ENCODE peak calls at places on chromosome 21, in eight cellular contexts. One of them, this sample, is unnamed. For H3K27me3 and H3K4me1, the result is how much of the 10 kb centered on the place peaks cover.

GRCh38 chr21:36749935-36750578 is 51.1 kb downstream of the SIM2 start:
- DNase-seq in stomach: no peak
- DNase-seq in K562: no peak
- DNase-seq in HCT116: no peak
- DNase-seq in GM23338: peak
- DNase-seq in SK-N-SH: no peak
- DNase-seq in breast epithelium: no peak
- DNase-seq in sigmoid colon: no peak
- DNase-seq in this sample: no peak

GRCh38 chr21:29499734-29500343 is 201.1 kb downstream of the BACH1 start:
- DNase-seq in breast epithelium: no peak
- DNase-seq in SK-N-SH: peak
- DNase-seq in sigmoid colon: no peak
- DNase-seq in K562: peak
- DNase-seq in GM23338: peak
- DNase-seq in HCT116: peak
- DNase-seq in stomach: no peak
- DNase-seq in this sample: no peak

GRCh38 chr21:29299046-29299905 is 554 bp downstream of the BACH1 start:
- DNase-seq in breast epithelium: peak
- DNase-seq in SK-N-SH: no peak
- DNase-seq in sigmoid colon: peak
- DNase-seq in HCT116: no peak
- DNase-seq in K562: peak
- DNase-seq in GM23338: peak
- DNase-seq in stomach: peak
- DNase-seq in this sample: peak

GRCh38 chr21:39445339-39446269 is at the start of gene LCA5L:
- DNase-seq in sigmoid colon: peak
- DNase-seq in GM23338: peak
- DNase-seq in HCT116: peak
- DNase-seq in breast epithelium: peak
- DNase-seq in stomach: peak
- DNase-seq in K562: peak
- DNase-seq in SK-N-SH: peak
- DNase-seq in this sample: peak

GRCh38 chr21:19218163-19218562 is 814.6 kb upstream of the TMPRSS15 start:
- DNase-seq in stomach: no peak
- DNase-seq in breast epithelium: no peak
- DNase-seq in HCT116: no peak
- DNase-seq in SK-N-SH: no peak
- DNase-seq in sigmoid colon: no peak
- DNase-seq in GM23338: no peak
- DNase-seq in K562: no peak
- DNase-seq in this sample: no peak

GRCh38 chr21:37670883-37671282 is 245.4 kb downstream of the KCNJ6 start:
- DNase-seq in stomach: no peak
- DNase-seq in K562: no peak
- DNase-seq in SK-N-SH: no peak
- DNase-seq in sigmoid colon: no peak
- DNase-seq in GM23338: no peak
- DNase-seq in HCT116: no peak
- DNase-seq in breast epithelium: no peak
- DNase-seq in this sample: no peak

GRCh38 chr21:31133243-31133830 is 95.1 kb upstream of the KRTAP19-8 start:
- DNase-seq in HCT116: no peak
- DNase-seq in breast epithelium: no peak
- DNase-seq in SK-N-SH: no peak
- DNase-seq in sigmoid colon: no peak
- DNase-seq in GM23338: no peak
- DNase-seq in stomach: no peak
- DNase-seq in K562: no peak
- DNase-seq in this sample: no peak

GRCh38 chr21:29834617-29835016 is 105.2 kb downstream of the GRIK1 start:
- DNase-seq in sigmoid colon: no peak
- DNase-seq in SK-N-SH: no peak
- DNase-seq in stomach: no peak
- DNase-seq in GM23338: no peak
- DNase-seq in HCT116: no peak
- DNase-seq in breast epithelium: no peak
- DNase-seq in K562: no peak
- DNase-seq in this sample: no peak

GRCh38 chr21:20215959-20216358 is 782.2 kb upstream of the NCAM2 start:
- DNase-seq in GM23338: no peak
- DNase-seq in SK-N-SH: no peak
- DNase-seq in sigmoid colon: no peak
- DNase-seq in HCT116: no peak
- DNase-seq in K562: peak
- DNase-seq in breast epithelium: no peak
- DNase-seq in stomach: no peak
- DNase-seq in this sample: no peak

GRCh38 chr21:25967566-25968438 is 202.8 kb downstream of the APP start:
- DNase-seq in sigmoid colon: no peak
- DNase-seq in stomach: no peak
- DNase-seq in GM23338: no peak
- DNase-seq in K562: no peak
- DNase-seq in HCT116: no peak
- DNase-seq in SK-N-SH: no peak
- DNase-seq in breast epithelium: no peak
- DNase-seq in this sample: no peak

GRCh38 chr21:46223217-46223616 is 5.4 kb downstream of the LSS start:
- DNase-seq in breast epithelium: no peak
- DNase-seq in stomach: no peak
- DNase-seq in K562: no peak
- DNase-seq in GM23338: no peak
- DNase-seq in HCT116: no peak
- DNase-seq in SK-N-SH: no peak
- DNase-seq in sigmoid colon: peak
- DNase-seq in this sample: no peak

GRCh38 chr21:46228345-46229051 is at the start of gene LSS:
- DNase-seq in stomach: peak
- DNase-seq in breast epithelium: peak
- DNase-seq in sigmoid colon: peak
- DNase-seq in K562: peak
- DNase-seq in GM23338: peak
- DNase-seq in SK-N-SH: peak
- DNase-seq in HCT116: peak
- DNase-seq in this sample: peak

GRCh38 chr21:46226920-46227599 is 1.5 kb downstream of the LSS start:
- DNase-seq in sigmoid colon: peak
- DNase-seq in breast epithelium: no peak
- DNase-seq in HCT116: no peak
- DNase-seq in SK-N-SH: no peak
- DNase-seq in GM23338: no peak
- DNase-seq in K562: peak
- DNase-seq in stomach: no peak
- DNase-seq in this sample: peak

GRCh38 chr21:46227811-46228344 is 696 bp downstream of the LSS start:
- DNase-seq in sigmoid colon: peak
- DNase-seq in breast epithelium: no peak
- DNase-seq in SK-N-SH: no peak
- DNase-seq in HCT116: no peak
- DNase-seq in stomach: no peak
- DNase-seq in K562: peak
- DNase-seq in GM23338: peak
- DNase-seq in this sample: no peak

GRCh38 chr21:46226146-46226545 is 2.4 kb downstream of the LSS start:
- DNase-seq in stomach: no peak
- DNase-seq in sigmoid colon: peak
- DNase-seq in SK-N-SH: no peak
- DNase-seq in HCT116: no peak
- DNase-seq in breast epithelium: no peak
- DNase-seq in GM23338: no peak
- DNase-seq in K562: peak
- DNase-seq in this sample: no peak
- H3K27me3 ChIP-seq in stomach: under half
- H3K27me3 ChIP-seq in sigmoid colon: under half
- H3K27me3 ChIP-seq in SK-N-SH: under half
- H3K27me3 ChIP-seq in HCT116: under half
- H3K27me3 ChIP-seq in breast epithelium: under half
- H3K27me3 ChIP-seq in GM23338: under half
- H3K27me3 ChIP-seq in K562: under half
- H3K27me3 ChIP-seq in this sample: under half

GRCh38 chr21:41443562-41443961 is 17.5 kb downstream of the MX1 start:
- DNase-seq in HCT116: no peak
- DNase-seq in sigmoid colon: no peak
- DNase-seq in stomach: peak
- DNase-seq in GM23338: no peak
- DNase-seq in K562: no peak
- DNase-seq in SK-N-SH: no peak
- DNase-seq in breast epithelium: peak
- DNase-seq in this sample: no peak

GRCh38 chr21:41446571-41446970 is 20.5 kb downstream of the MX1 start:
- DNase-seq in SK-N-SH: no peak
- DNase-seq in breast epithelium: no peak
- DNase-seq in sigmoid colon: no peak
- DNase-seq in stomach: no peak
- DNase-seq in GM23338: no peak
- DNase-seq in K562: no peak
- DNase-seq in HCT116: no peak
- DNase-seq in this sample: no peak

GRCh38 chr21:41444703-41445464 is 18.8 kb downstream of the MX1 start:
- DNase-seq in stomach: peak
- DNase-seq in SK-N-SH: no peak
- DNase-seq in K562: no peak
- DNase-seq in GM23338: no peak
- DNase-seq in sigmoid colon: no peak
- DNase-seq in HCT116: no peak
- DNase-seq in breast epithelium: peak
- DNase-seq in this sample: no peak

GRCh38 chr21:41447356-41447755 is 21.3 kb downstream of the MX1 start:
- DNase-seq in HCT116: no peak
- DNase-seq in SK-N-SH: no peak
- DNase-seq in breast epithelium: peak
- DNase-seq in stomach: no peak
- DNase-seq in sigmoid colon: peak
- DNase-seq in K562: no peak
- DNase-seq in GM23338: no peak
- DNase-seq in this sample: no peak

DNA sequence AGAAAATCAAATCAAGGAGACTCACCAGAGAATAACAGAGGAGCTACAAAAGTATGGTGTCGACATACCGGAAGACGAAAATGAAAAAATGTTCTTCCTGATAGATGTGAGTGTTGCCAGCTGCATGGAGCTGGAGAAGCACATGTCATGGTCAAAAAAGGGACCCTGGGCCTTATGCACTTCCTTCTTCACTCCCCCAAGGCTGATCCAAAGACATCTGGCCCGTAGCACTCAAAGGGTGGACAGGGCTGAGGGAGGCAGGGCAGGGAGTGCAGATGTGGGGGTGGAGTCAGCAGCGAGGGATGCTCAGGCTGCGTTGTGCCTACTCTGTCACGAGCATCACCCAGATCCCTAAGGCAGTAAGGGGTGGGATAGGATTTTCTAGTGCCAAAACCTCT is 19.4 kb downstream of the MX1 start:
- DNase-seq in GM23338: no peak
- DNase-seq in breast epithelium: peak
- DNase-seq in K562: no peak
- DNase-seq in SK-N-SH: no peak
- DNase-seq in HCT116: no peak
- DNase-seq in stomach: peak
- DNase-seq in sigmoid colon: no peak
- DNase-seq in this sample: no peak
- TF ChIP-seq POLR2AphosphoS5 in GM23338: no peak
- TF ChIP-seq POLR2AphosphoS5 in breast epithelium: no peak
- TF ChIP-seq POLR2AphosphoS5 in K562: no peak
- TF ChIP-seq POLR2AphosphoS5 in SK-N-SH: no peak
- TF ChIP-seq POLR2AphosphoS5 in HCT116: no peak
- TF ChIP-seq POLR2AphosphoS5 in stomach: no peak
- TF ChIP-seq POLR2AphosphoS5 in sigmoid colon: no peak
- TF ChIP-seq POLR2AphosphoS5 in this sample: no peak

GRCh38 chr21:45087022-45087823 is 12.8 kb downstream of the ADARB1 start:
- DNase-seq in K562: no peak
- DNase-seq in breast epithelium: no peak
- DNase-seq in SK-N-SH: no peak
- DNase-seq in GM23338: no peak
- DNase-seq in sigmoid colon: no peak
- DNase-seq in HCT116: no peak
- DNase-seq in stomach: no peak
- DNase-seq in this sample: no peak

GRCh38 chr21:45085700-45086099 is 11.3 kb downstream of the ADARB1 start:
- DNase-seq in K562: no peak
- DNase-seq in HCT116: no peak
- DNase-seq in stomach: no peak
- DNase-seq in sigmoid colon: no peak
- DNase-seq in GM23338: no peak
- DNase-seq in SK-N-SH: no peak
- DNase-seq in breast epithelium: no peak
- DNase-seq in this sample: no peak

GRCh38 chr21:45084121-45084520 is 9.7 kb downstream of the ADARB1 start:
- DNase-seq in SK-N-SH: no peak
- DNase-seq in K562: no peak
- DNase-seq in stomach: no peak
- DNase-seq in breast epithelium: no peak
- DNase-seq in GM23338: no peak
- DNase-seq in HCT116: no peak
- DNase-seq in sigmoid colon: no peak
- DNase-seq in this sample: no peak

GRCh38 chr21:45086342-45086958 is 12.1 kb downstream of the ADARB1 start:
- DNase-seq in GM23338: no peak
- DNase-seq in stomach: no peak
- DNase-seq in HCT116: no peak
- DNase-seq in SK-N-SH: peak
- DNase-seq in sigmoid colon: no peak
- DNase-seq in breast epithelium: no peak
- DNase-seq in K562: no peak
- DNase-seq in this sample: no peak

DNA sequence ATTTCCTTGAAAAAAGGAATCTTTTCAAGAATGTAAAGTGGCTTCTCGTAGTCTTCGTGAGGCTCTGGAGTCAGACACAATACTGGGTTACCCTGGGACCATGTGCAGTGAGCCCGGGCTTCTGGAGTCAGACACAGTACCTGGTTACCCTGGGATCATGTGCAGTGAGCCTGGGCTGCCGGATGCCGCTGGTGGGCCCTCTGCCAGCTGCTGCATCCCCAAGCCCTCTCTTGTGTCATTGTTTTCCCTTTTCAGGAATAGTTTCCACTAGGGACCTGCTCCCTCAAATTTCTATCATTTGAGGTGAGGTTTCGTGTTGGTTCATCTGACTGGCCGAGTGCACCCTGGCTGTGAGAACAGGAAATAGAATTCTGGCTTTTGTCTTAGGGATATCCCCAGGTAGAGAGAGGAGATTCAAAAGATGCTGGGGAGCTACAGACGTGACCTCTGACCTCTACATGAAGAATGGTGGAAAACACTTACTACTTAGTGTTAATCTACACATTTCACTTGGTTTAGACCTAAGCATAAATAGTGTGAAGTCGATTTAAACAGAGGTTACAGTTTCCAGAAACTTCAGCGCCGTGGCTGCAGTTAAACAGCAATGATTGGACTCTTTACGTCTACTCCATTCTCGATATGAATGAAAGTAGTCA is 10.6 kb downstream of the ADARB1 start:
- DNase-seq in HCT116: no peak
- DNase-seq in SK-N-SH: no peak
- DNase-seq in GM23338: no peak
- DNase-seq in stomach: no peak
- DNase-seq in K562: no peak
- DNase-seq in sigmoid colon: no peak
- DNase-seq in breast epithelium: no peak
- DNase-seq in this sample: no peak
- H3K4me1 ChIP-seq in HCT116: under half
- H3K4me1 ChIP-seq in SK-N-SH: under half
- H3K4me1 ChIP-seq in GM23338: under half
- H3K4me1 ChIP-seq in stomach: under half
- H3K4me1 ChIP-seq in K562: under half
- H3K4me1 ChIP-seq in sigmoid colon: under half
- H3K4me1 ChIP-seq in breast epithelium: under half
- H3K4me1 ChIP-seq in this sample: under half

GRCh38 chr21:33025106-33025470 is 647 bp upstream of the OLIG2 start:
- DNase-seq in K562: no peak
- DNase-seq in sigmoid colon: no peak
- DNase-seq in HCT116: no peak
- DNase-seq in breast epithelium: no peak
- DNase-seq in stomach: no peak
- DNase-seq in GM23338: peak
- DNase-seq in SK-N-SH: peak
- DNase-seq in this sample: no peak
- H3K27me3 ChIP-seq in K562: half or more
- H3K27me3 ChIP-seq in sigmoid colon: half or more
- H3K27me3 ChIP-seq in HCT116: under half
- H3K27me3 ChIP-seq in breast epithelium: under half
- H3K27me3 ChIP-seq in stomach: half or more
- H3K27me3 ChIP-seq in GM23338: half or more
- H3K27me3 ChIP-seq in SK-N-SH: half or more
- H3K27me3 ChIP-seq in this sample: half or more

This sample was measured in prostate gland.